ENCODE peak calls at places on chromosomes 4 and X, in four cellular contexts. One of them, this sample, is unnamed.

GRCh38 chrX:148599404-148599803 is 99.0 kb downstream of the AFF2 start:
- DNase-seq in stimulated activated CD4-positive, alpha-beta T cell treated with anti-CD3 and anti-CD28 coated beads, Interleukin-4, amount 100 ng/mL, for 24 hours: no peak
- DNase-seq in HCEC 1CT: no peak
- DNase-seq in NCI-H2029 treated with DMSO at 0.1 percent for 48 hours: no peak
- DNase-seq in this sample: no peak

GRCh38 chr4:86358176-86358701 is 1.6 kb downstream of the MAPK10 start:
- DNase-seq in NCI-H2029 treated with DMSO at 0.1 percent for 48 hours: no peak
- DNase-seq in HCEC 1CT: no peak
- DNase-seq in stimulated activated CD4-positive, alpha-beta T cell treated with anti-CD3 and anti-CD28 coated beads, Interleukin-4, amount 100 ng/mL, for 24 hours: no peak
- DNase-seq in this sample: no peak

GRCh38 chr4:82694892-82695291 is 103.7 kb downstream of the SCD5 start:
- DNase-seq in HCEC 1CT: no peak
- DNase-seq in stimulated activated CD4-positive, alpha-beta T cell treated with anti-CD3 and anti-CD28 coated beads, Interleukin-4, amount 100 ng/mL, for 24 hours: no peak
- DNase-seq in NCI-H2029 treated with DMSO at 0.1 percent for 48 hours: no peak
- DNase-seq in this sample: no peak

GRCh38 chr4:21507439-21507838 is 441.1 kb downstream of the KCNIP4 start:
- DNase-seq in NCI-H2029 treated with DMSO at 0.1 percent for 48 hours: no peak
- DNase-seq in HCEC 1CT: no peak
- DNase-seq in stimulated activated CD4-positive, alpha-beta T cell treated with anti-CD3 and anti-CD28 coated beads, Interleukin-4, amount 100 ng/mL, for 24 hours: no peak
- DNase-seq in this sample: no peak

GRCh38 chr4:39426728-39427127 is 20.0 kb downstream of the KLB start:
- DNase-seq in HCEC 1CT: no peak
- DNase-seq in NCI-H2029 treated with DMSO at 0.1 percent for 48 hours: no peak
- DNase-seq in stimulated activated CD4-positive, alpha-beta T cell treated with anti-CD3 and anti-CD28 coated beads, Interleukin-4, amount 100 ng/mL, for 24 hours: no peak
- DNase-seq in this sample: no peak

GRCh38 chr4:124206779-124207605 is 505.5 kb downstream of the ANKRD50 start:
- DNase-seq in NCI-H2029 treated with DMSO at 0.1 percent for 48 hours: no peak
- DNase-seq in HCEC 1CT: peak; percentile 70
- DNase-seq in stimulated activated CD4-positive, alpha-beta T cell treated with anti-CD3 and anti-CD28 coated beads, Interleukin-4, amount 100 ng/mL, for 24 hours: no peak
- DNase-seq in this sample: no peak

GRCh38 chr4:57110635-57111546 is 706 bp upstream of the IGFBP7 start:
- DNase-seq in HCEC 1CT: peak; percentile 36
- DNase-seq in NCI-H2029 treated with DMSO at 0.1 percent for 48 hours: peak; percentile 4
- DNase-seq in stimulated activated CD4-positive, alpha-beta T cell treated with anti-CD3 and anti-CD28 coated beads, Interleukin-4, amount 100 ng/mL, for 24 hours: no peak
- DNase-seq in this sample: peak; percentile 56

GRCh38 chr4:76363556-76364290 is 57.2 kb downstream of the STBD1 start:
- DNase-seq in HCEC 1CT: no peak
- DNase-seq in NCI-H2029 treated with DMSO at 0.1 percent for 48 hours: no peak
- DNase-seq in stimulated activated CD4-positive, alpha-beta T cell treated with anti-CD3 and anti-CD28 coated beads, Interleukin-4, amount 100 ng/mL, for 24 hours: no peak
- DNase-seq in this sample: peak; percentile 12

GRCh38 chrX:7950865-7951264 is 23.7 kb upstream of the PNPLA4 start:
- DNase-seq in NCI-H2029 treated with DMSO at 0.1 percent for 48 hours: no peak
- DNase-seq in HCEC 1CT: no peak
- DNase-seq in stimulated activated CD4-positive, alpha-beta T cell treated with anti-CD3 and anti-CD28 coated beads, Interleukin-4, amount 100 ng/mL, for 24 hours: no peak
- DNase-seq in this sample: no peak

GRCh38 chr4:7956306-7957112 is 16.8 kb upstream of the AFAP1 start:
- DNase-seq in NCI-H2029 treated with DMSO at 0.1 percent for 48 hours: no peak
- DNase-seq in stimulated activated CD4-positive, alpha-beta T cell treated with anti-CD3 and anti-CD28 coated beads, Interleukin-4, amount 100 ng/mL, for 24 hours: no peak
- DNase-seq in HCEC 1CT: peak; percentile 30
- DNase-seq in this sample: peak; percentile 67

GRCh38 chr4:56424697-56425514 is 10.5 kb downstream of the PPAT start:
- DNase-seq in NCI-H2029 treated with DMSO at 0.1 percent for 48 hours: no peak
- DNase-seq in HCEC 1CT: peak; percentile 7
- DNase-seq in stimulated activated CD4-positive, alpha-beta T cell treated with anti-CD3 and anti-CD28 coated beads, Interleukin-4, amount 100 ng/mL, for 24 hours: peak; percentile 38
- DNase-seq in this sample: peak; percentile 20

GRCh38 chr4:151567056-151567455 is 158.1 kb downstream of the FHIP1A start:
- DNase-seq in HCEC 1CT: no peak
- DNase-seq in NCI-H2029 treated with DMSO at 0.1 percent for 48 hours: no peak
- DNase-seq in stimulated activated CD4-positive, alpha-beta T cell treated with anti-CD3 and anti-CD28 coated beads, Interleukin-4, amount 100 ng/mL, for 24 hours: no peak
- DNase-seq in this sample: no peak

GRCh38 chr4:15536552-15537499 is 67.1 kb downstream of the CC2D2A start:
- DNase-seq in NCI-H2029 treated with DMSO at 0.1 percent for 48 hours: no peak
- DNase-seq in HCEC 1CT: no peak
- DNase-seq in stimulated activated CD4-positive, alpha-beta T cell treated with anti-CD3 and anti-CD28 coated beads, Interleukin-4, amount 100 ng/mL, for 24 hours: no peak
- DNase-seq in this sample: no peak

GRCh38 chrX:132266583-132267355 is 47.5 kb upstream of the RAP2C start:
- DNase-seq in NCI-H2029 treated with DMSO at 0.1 percent for 48 hours: no peak
- DNase-seq in HCEC 1CT: peak; percentile 40
- DNase-seq in stimulated activated CD4-positive, alpha-beta T cell treated with anti-CD3 and anti-CD28 coated beads, Interleukin-4, amount 100 ng/mL, for 24 hours: no peak
- DNase-seq in this sample: no peak

GRCh38 chrX:5646818-5647217 is 581.8 kb downstream of the NLGN4X start:
- DNase-seq in HCEC 1CT: no peak
- DNase-seq in NCI-H2029 treated with DMSO at 0.1 percent for 48 hours: no peak
- DNase-seq in stimulated activated CD4-positive, alpha-beta T cell treated with anti-CD3 and anti-CD28 coated beads, Interleukin-4, amount 100 ng/mL, for 24 hours: no peak
- DNase-seq in this sample: no peak

GRCh38 chrX:105527759-105528158 is 294.6 kb upstream of the NRK start:
- DNase-seq in NCI-H2029 treated with DMSO at 0.1 percent for 48 hours: no peak
- DNase-seq in stimulated activated CD4-positive, alpha-beta T cell treated with anti-CD3 and anti-CD28 coated beads, Interleukin-4, amount 100 ng/mL, for 24 hours: no peak
- DNase-seq in HCEC 1CT: peak; percentile 9
- DNase-seq in this sample: no peak

GRCh38 chr4:103075435-103075893 is 1.1 kb downstream of the SLC9B2 start:
- DNase-seq in stimulated activated CD4-positive, alpha-beta T cell treated with anti-CD3 and anti-CD28 coated beads, Interleukin-4, amount 100 ng/mL, for 24 hours: no peak
- DNase-seq in HCEC 1CT: peak; percentile 2
- DNase-seq in NCI-H2029 treated with DMSO at 0.1 percent for 48 hours: no peak
- DNase-seq in this sample: peak; percentile 34

GRCh38 chr4:153594208-153594607 is 89.9 kb upstream of the TLR2 start:
- DNase-seq in HCEC 1CT: peak; percentile 16
- DNase-seq in stimulated activated CD4-positive, alpha-beta T cell treated with anti-CD3 and anti-CD28 coated beads, Interleukin-4, amount 100 ng/mL, for 24 hours: no peak
- DNase-seq in NCI-H2029 treated with DMSO at 0.1 percent for 48 hours: no peak
- DNase-seq in this sample: peak; percentile 30

GRCh38 chr4:140078366-140078765 is 75.6 kb downstream of the MAML3 start:
- DNase-seq in HCEC 1CT: no peak
- DNase-seq in stimulated activated CD4-positive, alpha-beta T cell treated with anti-CD3 and anti-CD28 coated beads, Interleukin-4, amount 100 ng/mL, for 24 hours: no peak
- DNase-seq in NCI-H2029 treated with DMSO at 0.1 percent for 48 hours: peak; percentile 75
- DNase-seq in this sample: no peak

GRCh38 chr4:122826596-122827257 is at the start of gene FGF2:
- DNase-seq in NCI-H2029 treated with DMSO at 0.1 percent for 48 hours: no peak
- DNase-seq in stimulated activated CD4-positive, alpha-beta T cell treated with anti-CD3 and anti-CD28 coated beads, Interleukin-4, amount 100 ng/mL, for 24 hours: peak; percentile 5
- DNase-seq in HCEC 1CT: peak; percentile 28
- DNase-seq in this sample: peak; percentile 86

GRCh38 chr4:180789929-180790328 is 1453.3 kb upstream of the TENM3 start:
- DNase-seq in HCEC 1CT: no peak
- DNase-seq in stimulated activated CD4-positive, alpha-beta T cell treated with anti-CD3 and anti-CD28 coated beads, Interleukin-4, amount 100 ng/mL, for 24 hours: no peak
- DNase-seq in NCI-H2029 treated with DMSO at 0.1 percent for 48 hours: no peak
- DNase-seq in this sample: no peak

GRCh38 chr4:188779586-188779985 is 640.3 kb downstream of the TRIML1 start:
- DNase-seq in HCEC 1CT: peak; percentile 32
- DNase-seq in stimulated activated CD4-positive, alpha-beta T cell treated with anti-CD3 and anti-CD28 coated beads, Interleukin-4, amount 100 ng/mL, for 24 hours: no peak
- DNase-seq in NCI-H2029 treated with DMSO at 0.1 percent for 48 hours: no peak
- DNase-seq in this sample: no peak

This sample was measured in AG08396.